ENCODE peak calls at places on chromosomes 16 and 17, in nine cellular contexts. One of them, this sample, is unnamed.

GRCh38 chr17:61408151-61409041 is 8.8 kb downstream of the TBX2 start:
- DNase-seq in ACHN: no peak
- DNase-seq in left ventricle myocardium inferior: no peak
- DNase-seq in NCI-H1417: no peak
- DNase-seq in G401: no peak
- DNase-seq in CD4-positive, CD25-positive, alpha-beta regulatory T cell: no peak
- DNase-seq in anterior cingulate cortex: no peak
- DNase-seq in adrenal gland: peak; percentile 24
- DNase-seq in M059J: no peak
- DNase-seq in this sample: no peak

GRCh38 chr17:70310251-70310672 is 140.9 kb downstream of the KCNJ2 start:
- DNase-seq in ACHN: no peak
- DNase-seq in left ventricle myocardium inferior: no peak
- DNase-seq in NCI-H1417: no peak
- DNase-seq in G401: no peak
- DNase-seq in CD4-positive, CD25-positive, alpha-beta regulatory T cell: no peak
- DNase-seq in anterior cingulate cortex: no peak
- DNase-seq in adrenal gland: no peak
- DNase-seq in M059J: peak; percentile 32
- DNase-seq in this sample: no peak

GRCh38 chr17:82303944-82304808 is 13.2 kb downstream of the CD7 start:
- DNase-seq in ACHN: no peak
- DNase-seq in left ventricle myocardium inferior: no peak
- DNase-seq in NCI-H1417: no peak
- DNase-seq in G401: no peak
- DNase-seq in CD4-positive, CD25-positive, alpha-beta regulatory T cell: no peak
- DNase-seq in anterior cingulate cortex: no peak
- DNase-seq in adrenal gland: no peak
- DNase-seq in M059J: no peak
- DNase-seq in this sample: no peak

GRCh38 chr17:44310612-44311376 is 2.4 kb downstream of the RUNDC3A start:
- DNase-seq in ACHN: no peak
- DNase-seq in left ventricle myocardium inferior: no peak
- DNase-seq in NCI-H1417: no peak
- DNase-seq in G401: peak; percentile 80
- DNase-seq in CD4-positive, CD25-positive, alpha-beta regulatory T cell: no peak
- DNase-seq in anterior cingulate cortex: no peak
- DNase-seq in adrenal gland: no peak
- DNase-seq in M059J: no peak
- DNase-seq in this sample: no peak

GRCh38 chr16:83609178-83609577 is 198.6 kb upstream of the HSBP1 start:
- DNase-seq in ACHN: no peak
- DNase-seq in left ventricle myocardium inferior: no peak
- DNase-seq in NCI-H1417: no peak
- DNase-seq in G401: no peak
- DNase-seq in CD4-positive, CD25-positive, alpha-beta regulatory T cell: no peak
- DNase-seq in anterior cingulate cortex: no peak
- DNase-seq in adrenal gland: no peak
- DNase-seq in M059J: no peak
- DNase-seq in this sample: no peak

GRCh38 chr17:1573932-1574696 is 11.5 kb upstream of the PITPNA start:
- DNase-seq in ACHN: peak; percentile 84
- DNase-seq in left ventricle myocardium inferior: peak; percentile 87
- DNase-seq in NCI-H1417: no peak
- DNase-seq in G401: peak; percentile 77
- DNase-seq in CD4-positive, CD25-positive, alpha-beta regulatory T cell: no peak
- DNase-seq in anterior cingulate cortex: peak; percentile 72
- DNase-seq in adrenal gland: peak; percentile 91
- DNase-seq in M059J: peak; percentile 68
- DNase-seq in this sample: no peak

GRCh38 chr16:86335266-86336172 is 174.8 kb upstream of the FOXF1 start:
- DNase-seq in ACHN: no peak
- DNase-seq in left ventricle myocardium inferior: no peak
- DNase-seq in NCI-H1417: no peak
- DNase-seq in G401: no peak
- DNase-seq in CD4-positive, CD25-positive, alpha-beta regulatory T cell: no peak
- DNase-seq in anterior cingulate cortex: no peak
- DNase-seq in adrenal gland: no peak
- DNase-seq in M059J: no peak
- DNase-seq in this sample: no peak

GRCh38 chr16:59593256-59593655 is 859.1 kb upstream of the GOT2 start:
- DNase-seq in ACHN: no peak
- DNase-seq in left ventricle myocardium inferior: no peak
- DNase-seq in NCI-H1417: no peak
- DNase-seq in G401: no peak
- DNase-seq in CD4-positive, CD25-positive, alpha-beta regulatory T cell: no peak
- DNase-seq in anterior cingulate cortex: no peak
- DNase-seq in adrenal gland: no peak
- DNase-seq in M059J: peak; percentile 52
- DNase-seq in this sample: no peak

GRCh38 chr17:28189667-28190066 is 129.3 kb upstream of the TMEM97 start:
- DNase-seq in ACHN: no peak
- DNase-seq in left ventricle myocardium inferior: no peak
- DNase-seq in NCI-H1417: no peak
- DNase-seq in G401: no peak
- DNase-seq in CD4-positive, CD25-positive, alpha-beta regulatory T cell: no peak
- DNase-seq in anterior cingulate cortex: no peak
- DNase-seq in adrenal gland: no peak
- DNase-seq in M059J: no peak
- DNase-seq in this sample: no peak

GRCh38 chr16:28879261-28879840 is 1.1 kb downstream of the ATP2A1 start:
- DNase-seq in ACHN: no peak
- DNase-seq in left ventricle myocardium inferior: no peak
- DNase-seq in NCI-H1417: no peak
- DNase-seq in G401: no peak
- DNase-seq in CD4-positive, CD25-positive, alpha-beta regulatory T cell: no peak
- DNase-seq in anterior cingulate cortex: no peak
- DNase-seq in adrenal gland: no peak
- DNase-seq in M059J: no peak
- DNase-seq in this sample: no peak

GRCh38 chr16:49441366-49441780 is 67.8 kb downstream of the C16orf78 start:
- DNase-seq in ACHN: no peak
- DNase-seq in left ventricle myocardium inferior: peak; percentile 33
- DNase-seq in NCI-H1417: peak; percentile 61
- DNase-seq in G401: peak; percentile 19
- DNase-seq in CD4-positive, CD25-positive, alpha-beta regulatory T cell: peak; percentile 28
- DNase-seq in anterior cingulate cortex: no peak
- DNase-seq in adrenal gland: peak; percentile 33
- DNase-seq in M059J: no peak
- DNase-seq in this sample: no peak

GRCh38 chr17:82440991-82441627 is 9.4 kb downstream of the CYBC1 start:
- DNase-seq in ACHN: no peak
- DNase-seq in left ventricle myocardium inferior: no peak
- DNase-seq in NCI-H1417: no peak
- DNase-seq in G401: no peak
- DNase-seq in CD4-positive, CD25-positive, alpha-beta regulatory T cell: no peak
- DNase-seq in anterior cingulate cortex: no peak
- DNase-seq in adrenal gland: no peak
- DNase-seq in M059J: no peak
- DNase-seq in this sample: no peak

GRCh38 chr17:80192268-80192667 is 22.4 kb downstream of the CARD14 start:
- DNase-seq in ACHN: no peak
- DNase-seq in left ventricle myocardium inferior: no peak
- DNase-seq in NCI-H1417: no peak
- DNase-seq in G401: peak; percentile 70
- DNase-seq in CD4-positive, CD25-positive, alpha-beta regulatory T cell: no peak
- DNase-seq in anterior cingulate cortex: peak; percentile 64
- DNase-seq in adrenal gland: peak; percentile 20
- DNase-seq in M059J: no peak
- DNase-seq in this sample: no peak

GRCh38 chr16:4420703-4421102 is 4.3 kb upstream of the CORO7 start:
- DNase-seq in ACHN: no peak
- DNase-seq in left ventricle myocardium inferior: no peak
- DNase-seq in NCI-H1417: no peak
- DNase-seq in G401: no peak
- DNase-seq in CD4-positive, CD25-positive, alpha-beta regulatory T cell: no peak
- DNase-seq in anterior cingulate cortex: no peak
- DNase-seq in adrenal gland: no peak
- DNase-seq in M059J: no peak
- DNase-seq in this sample: no peak

GRCh38 chr17:1471931-1472727 is 16.1 kb upstream of the CRK start:
- DNase-seq in ACHN: no peak
- DNase-seq in left ventricle myocardium inferior: no peak
- DNase-seq in NCI-H1417: no peak
- DNase-seq in G401: peak; percentile 61
- DNase-seq in CD4-positive, CD25-positive, alpha-beta regulatory T cell: no peak
- DNase-seq in anterior cingulate cortex: no peak
- DNase-seq in adrenal gland: no peak
- DNase-seq in M059J: no peak
- DNase-seq in this sample: no peak

GRCh38 chr16:82756283-82756599 is 129.5 kb downstream of the CDH13 start:
- DNase-seq in ACHN: no peak
- DNase-seq in left ventricle myocardium inferior: no peak
- DNase-seq in NCI-H1417: no peak
- DNase-seq in G401: no peak
- DNase-seq in CD4-positive, CD25-positive, alpha-beta regulatory T cell: no peak
- DNase-seq in anterior cingulate cortex: no peak
- DNase-seq in adrenal gland: no peak
- DNase-seq in M059J: no peak
- DNase-seq in this sample: no peak

GRCh38 chr16:54326266-54326662 is 39.7 kb upstream of the IRX3 start:
- DNase-seq in ACHN: peak; percentile 67
- DNase-seq in left ventricle myocardium inferior: no peak
- DNase-seq in NCI-H1417: no peak
- DNase-seq in G401: no peak
- DNase-seq in CD4-positive, CD25-positive, alpha-beta regulatory T cell: no peak
- DNase-seq in anterior cingulate cortex: no peak
- DNase-seq in adrenal gland: no peak
- DNase-seq in M059J: peak; percentile 85
- DNase-seq in this sample: peak; percentile 60

GRCh38 chr16:67951485-67951884 is 7.6 kb upstream of the LCAT start:
- DNase-seq in ACHN: no peak
- DNase-seq in left ventricle myocardium inferior: peak; percentile 77
- DNase-seq in NCI-H1417: no peak
- DNase-seq in G401: peak; percentile 81
- DNase-seq in CD4-positive, CD25-positive, alpha-beta regulatory T cell: no peak
- DNase-seq in anterior cingulate cortex: peak; percentile 93
- DNase-seq in adrenal gland: no peak
- DNase-seq in M059J: no peak
- DNase-seq in this sample: no peak

GRCh38 chr17:17685775-17686291 is 4.6 kb downstream of the RAI1 start:
- DNase-seq in ACHN: peak; percentile 70
- DNase-seq in left ventricle myocardium inferior: no peak
- DNase-seq in NCI-H1417: no peak
- DNase-seq in G401: no peak
- DNase-seq in CD4-positive, CD25-positive, alpha-beta regulatory T cell: no peak
- DNase-seq in anterior cingulate cortex: no peak
- DNase-seq in adrenal gland: peak; percentile 79
- DNase-seq in M059J: peak; percentile 91
- DNase-seq in this sample: peak; percentile 85

GRCh38 chr16:66830422-66831404 is at the start of gene NAE1:
- DNase-seq in ACHN: peak; percentile 93
- DNase-seq in left ventricle myocardium inferior: peak; percentile 88
- DNase-seq in NCI-H1417: peak; percentile 89
- DNase-seq in G401: peak; percentile 79
- DNase-seq in CD4-positive, CD25-positive, alpha-beta regulatory T cell: peak; percentile 81
- DNase-seq in anterior cingulate cortex: peak; percentile 80
- DNase-seq in adrenal gland: peak; percentile 90
- DNase-seq in M059J: peak; percentile 83
- DNase-seq in this sample: peak; percentile 59

GRCh38 chr17:42163113-42163512 is 8.3 kb upstream of the RAB5C start:
- DNase-seq in ACHN: no peak
- DNase-seq in left ventricle myocardium inferior: no peak
- DNase-seq in NCI-H1417: no peak
- DNase-seq in G401: no peak
- DNase-seq in CD4-positive, CD25-positive, alpha-beta regulatory T cell: no peak
- DNase-seq in anterior cingulate cortex: no peak
- DNase-seq in adrenal gland: no peak
- DNase-seq in M059J: no peak
- DNase-seq in this sample: no peak

GRCh38 chr16:77223184-77223583 is 24.0 kb downstream of the SYCE1L start:
- DNase-seq in ACHN: peak; percentile 50
- DNase-seq in left ventricle myocardium inferior: no peak
- DNase-seq in NCI-H1417: peak; percentile 6
- DNase-seq in G401: no peak
- DNase-seq in CD4-positive, CD25-positive, alpha-beta regulatory T cell: no peak
- DNase-seq in anterior cingulate cortex: no peak
- DNase-seq in adrenal gland: no peak
- DNase-seq in M059J: peak; percentile 16
- DNase-seq in this sample: no peak

GRCh38 chr17:30173649-30174048 is 57.0 kb downstream of the NSRP1 start:
- DNase-seq in ACHN: peak; percentile 71
- DNase-seq in left ventricle myocardium inferior: no peak
- DNase-seq in NCI-H1417: no peak
- DNase-seq in G401: no peak
- DNase-seq in CD4-positive, CD25-positive, alpha-beta regulatory T cell: no peak
- DNase-seq in anterior cingulate cortex: no peak
- DNase-seq in adrenal gland: no peak
- DNase-seq in M059J: no peak
- DNase-seq in this sample: peak; percentile 70

GRCh38 chr16:64590516-64590915 is 531.3 kb downstream of the CDH11 start:
- DNase-seq in ACHN: no peak
- DNase-seq in left ventricle myocardium inferior: no peak
- DNase-seq in NCI-H1417: no peak
- DNase-seq in G401: no peak
- DNase-seq in CD4-positive, CD25-positive, alpha-beta regulatory T cell: no peak
- DNase-seq in anterior cingulate cortex: no peak
- DNase-seq in adrenal gland: no peak
- DNase-seq in M059J: no peak
- DNase-seq in this sample: peak; percentile 9

GRCh38 chr17:80270836-80271235 is 10.2 kb downstream of the RNF213 start:
- DNase-seq in ACHN: peak; percentile 40
- DNase-seq in left ventricle myocardium inferior: no peak
- DNase-seq in NCI-H1417: no peak
- DNase-seq in G401: no peak
- DNase-seq in CD4-positive, CD25-positive, alpha-beta regulatory T cell: no peak
- DNase-seq in anterior cingulate cortex: no peak
- DNase-seq in adrenal gland: no peak
- DNase-seq in M059J: no peak
- DNase-seq in this sample: no peak

GRCh38 chr16:72561-73537 is at the start of gene RHBDF1:
- DNase-seq in ACHN: peak; percentile 78
- DNase-seq in left ventricle myocardium inferior: peak; percentile 69
- DNase-seq in NCI-H1417: no peak
- DNase-seq in G401: no peak
- DNase-seq in CD4-positive, CD25-positive, alpha-beta regulatory T cell: no peak
- DNase-seq in anterior cingulate cortex: no peak
- DNase-seq in adrenal gland: no peak
- DNase-seq in M059J: peak; percentile 44
- DNase-seq in this sample: no peak

GRCh38 chr17:79631640-79632431 is 21.0 kb upstream of the RBFOX3 start:
- DNase-seq in ACHN: no peak
- DNase-seq in left ventricle myocardium inferior: peak; percentile 7
- DNase-seq in NCI-H1417: no peak
- DNase-seq in G401: no peak
- DNase-seq in CD4-positive, CD25-positive, alpha-beta regulatory T cell: no peak
- DNase-seq in anterior cingulate cortex: no peak
- DNase-seq in adrenal gland: peak; percentile 4
- DNase-seq in M059J: no peak
- DNase-seq in this sample: no peak

GRCh38 chr16:68778551-68779231 is 41.6 kb downstream of the CDH1 start:
- DNase-seq in ACHN: no peak
- DNase-seq in left ventricle myocardium inferior: no peak
- DNase-seq in NCI-H1417: peak; percentile 74
- DNase-seq in G401: no peak
- DNase-seq in CD4-positive, CD25-positive, alpha-beta regulatory T cell: no peak
- DNase-seq in anterior cingulate cortex: no peak
- DNase-seq in adrenal gland: no peak
- DNase-seq in M059J: no peak
- DNase-seq in this sample: peak; percentile 54

GRCh38 chr17:63477471-63478440 is 895 bp downstream of the ACE start:
- DNase-seq in ACHN: no peak
- DNase-seq in left ventricle myocardium inferior: no peak
- DNase-seq in NCI-H1417: peak; percentile 80
- DNase-seq in G401: peak; percentile 9
- DNase-seq in CD4-positive, CD25-positive, alpha-beta regulatory T cell: no peak
- DNase-seq in anterior cingulate cortex: no peak
- DNase-seq in adrenal gland: no peak
- DNase-seq in M059J: no peak
- DNase-seq in this sample: no peak

GRCh38 chr17:58105093-58105492 is 21.9 kb downstream of the DYNLL2 start:
- DNase-seq in ACHN: no peak
- DNase-seq in left ventricle myocardium inferior: no peak
- DNase-seq in NCI-H1417: no peak
- DNase-seq in G401: no peak
- DNase-seq in CD4-positive, CD25-positive, alpha-beta regulatory T cell: no peak
- DNase-seq in anterior cingulate cortex: no peak
- DNase-seq in adrenal gland: no peak
- DNase-seq in M059J: no peak
- DNase-seq in this sample: no peak

GRCh38 chr16:80559369-80559768 is 18.6 kb downstream of the DYNLRB2 start:
- DNase-seq in ACHN: no peak
- DNase-seq in left ventricle myocardium inferior: no peak
- DNase-seq in NCI-H1417: no peak
- DNase-seq in G401: peak; percentile 70
- DNase-seq in CD4-positive, CD25-positive, alpha-beta regulatory T cell: no peak
- DNase-seq in anterior cingulate cortex: no peak
- DNase-seq in adrenal gland: no peak
- DNase-seq in M059J: no peak
- DNase-seq in this sample: no peak

This sample was measured in renal cortical epithelial cell.